ENCODE peak calls at places on chromosomes 5 and 9, in seven cellular contexts. D is breast epithelium, W is GM23338, G is prostate gland, S is spleen, M is HCT116, V is GM12891. Q is an unnamed sample.
A peak's percentile ranks its signal among the peaks of the same experiment; 100 is the strongest.

GRCh38 chr9:138008081-138008841 is 130.7 kb downstream of the CACNA1B start:
- DNase-seq in D (no peak), W (no peak), G (no peak), S (peak; percentile 53), M (no peak), V (no peak), Q (no peak)

GRCh38 chr9:79477955-79478751 is 93.6 kb upstream of the TLE4 start:
- DNase-seq in D (no peak), W (peak; percentile 82), G (no peak), S (no peak), M (no peak), V (no peak), Q (no peak)

GRCh38 chr5:74295141-74295540 is 345.4 kb downstream of the ENC1 start:
- DNase-seq in D (no peak), W (no peak), G (no peak), S (no peak), M (no peak), V (no peak), Q (no peak)

GRCh38 chr9:111804636-111805035 is 9.9 kb upstream of the SHOC1 start:
- DNase-seq in D (no peak), W (no peak), G (no peak), S (no peak), M (no peak), V (no peak), Q (no peak)

GRCh38 chr5:76807296-76807695 is 11.5 kb upstream of the F2RL1 start:
- DNase-seq in D (no peak), W (peak; percentile 84), G (no peak), S (no peak), M (no peak), V (no peak), Q (no peak)

GRCh38 chr9:15142903-15143534 is 164.0 kb downstream of the TTC39B start:
- DNase-seq in D (no peak), W (peak; percentile 86), G (no peak), S (no peak), M (peak; percentile 65), V (peak; percentile 21), Q (peak; percentile 79)

GRCh38 chr9:137411670-137412380 is 11.1 kb downstream of the EXD3 start:
- DNase-seq in D (peak; percentile 90), W (no peak), G (peak; percentile 75), S (peak; percentile 88), M (peak; percentile 75), V (peak; percentile 88), Q (no peak)

GRCh38 chr9:96651626-96652025 is 3.5 kb downstream of the PRXL2C start:
- DNase-seq in D (no peak), W (peak; percentile 12), G (no peak), S (no peak), M (no peak), V (no peak), Q (peak; percentile 16)

GRCh38 chr5:19855929-19856328 is 132.1 kb downstream of the CDH18 start:
- DNase-seq in D (no peak), W (no peak), G (no peak), S (no peak), M (no peak), V (no peak), Q (no peak)

GRCh38 chr5:119355636-119356383 is at the start of gene TNFAIP8:
- DNase-seq in D (peak; percentile 31), W (peak; percentile 78), G (peak; percentile 43), S (peak; percentile 90), M (no peak), V (no peak), Q (no peak)

GRCh38 chr5:132103380-132103951 is 29.9 kb downstream of the CSF2 start:
- DNase-seq in D (peak; percentile 64), W (no peak), G (no peak), S (peak; percentile 83), M (peak; percentile 86), V (peak; percentile 50), Q (peak; percentile 22)

GRCh38 chr9:133772581-133772980 is 34.4 kb upstream of the SARDH start:
- DNase-seq in D (no peak), W (no peak), G (no peak), S (peak; percentile 14), M (no peak), V (no peak), Q (no peak)

GRCh38 chr5:32290922-32291321 is 21.8 kb downstream of the MTMR12 start:
- DNase-seq in D (no peak), W (no peak), G (no peak), S (no peak), M (no peak), V (no peak), Q (no peak)

GRCh38 chr5:180813418-180813817 is 10.8 kb upstream of the MGAT1 start:
- DNase-seq in D (no peak), W (no peak), G (no peak), S (no peak), M (no peak), V (no peak), Q (no peak)

GRCh38 chr5:15450473-15450872 is 49.5 kb upstream of the FBXL7 start:
- DNase-seq in D (no peak), W (no peak), G (no peak), S (no peak), M (no peak), V (no peak), Q (no peak)

GRCh38 chr9:117400131-117400530 is 14.7 kb downstream of the ASTN2 start:
- DNase-seq in D (peak; percentile 26), W (peak; percentile 64), G (peak; percentile 74), S (no peak), M (no peak), V (no peak), Q (no peak)

GRCh38 chr5:178496661-178497060 is 93.5 kb downstream of the COL23A1 start:
- DNase-seq in D (no peak), W (no peak), G (no peak), S (no peak), M (no peak), V (no peak), Q (no peak)

GRCh38 chr5:147453901-147454814 is 55.7 kb downstream of the DPYSL3 start:
- DNase-seq in D (peak; percentile 61), W (peak; percentile 97), G (peak; percentile 79), S (peak; percentile 91), M (peak; percentile 58), V (peak; percentile 83), Q (peak; percentile 47)

GRCh38 chr5:36414869-36415282 is 113.2 kb upstream of the RANBP3L start:
- DNase-seq in D (no peak), W (peak; percentile 69), G (no peak), S (no peak), M (peak; percentile 37), V (no peak), Q (no peak)

GRCh38 chr5:5708367-5708919 is 286.0 kb downstream of the ICE1 start:
- DNase-seq in D (no peak), W (no peak), G (no peak), S (no peak), M (no peak), V (no peak), Q (no peak)

GRCh38 chr5:127785098-127785927 is 82.1 kb downstream of the CCDC192 start:
- DNase-seq in D (no peak), W (no peak), G (no peak), S (no peak), M (no peak), V (no peak), Q (no peak)

GRCh38 chr9:101365181-101365580 is 19.6 kb downstream of the BAAT start:
- DNase-seq in D (no peak), W (no peak), G (no peak), S (no peak), M (no peak), V (no peak), Q (no peak)

GRCh38 chr5:139389701-139390638 is at the start of gene MZB1:
- DNase-seq in D (no peak), W (no peak), G (no peak), S (peak; percentile 91), M (no peak), V (peak; percentile 80), Q (no peak)

GRCh38 chr9:110714314-110714713 is 45.7 kb downstream of the MUSK start:
- DNase-seq in D (no peak), W (peak; percentile 25), G (peak; percentile 65), S (no peak), M (no peak), V (no peak), Q (no peak)

GRCh38 chr5:134436523-134437339 is 25.1 kb upstream of the CDKN2AIPNL start:
- DNase-seq in D (peak; percentile 88), W (no peak), G (peak; percentile 77), S (peak; percentile 90), M (no peak), V (peak; percentile 47), Q (no peak)

GRCh38 chr5:43038523-43038989 is 1.6 kb downstream of the ANXA2R start:
- DNase-seq in D (no peak), W (peak; percentile 46), G (no peak), S (peak; percentile 84), M (no peak), V (no peak), Q (no peak)

GRCh38 chr9:88583901-88584596 is 49.1 kb downstream of the NXNL2 start:
- DNase-seq in D (no peak), W (no peak), G (no peak), S (no peak), M (no peak), V (no peak), Q (peak; percentile 71)
- TF ChIP-seq POLR2AphosphoS5 in D (no peak), W (no peak), G (no peak), S (no peak), M (no peak), V (no peak), Q (peak; percentile 63)

GRCh38 chr5:59124983-59125960 is 542.4 kb downstream of the RAB3C start:
- DNase-seq in D (no peak), W (peak; percentile 46), G (no peak), S (no peak), M (no peak), V (no peak), Q (peak; percentile 66)

GRCh38 chr5:59125961-59126360 is 543.1 kb downstream of the RAB3C start:
- DNase-seq in D (no peak), W (no peak), G (no peak), S (no peak), M (no peak), V (no peak), Q (no peak)

GRCh38 chr5:59126665-59127354 is 543.9 kb downstream of the RAB3C start:
- DNase-seq in D (no peak), W (peak; percentile 41), G (no peak), S (no peak), M (no peak), V (no peak), Q (peak; percentile 100)

GRCh38 chr5:59119480-59119879 is 536.6 kb downstream of the RAB3C start:
- DNase-seq in D (no peak), W (no peak), G (no peak), S (no peak), M (no peak), V (no peak), Q (no peak)

GRCh38 chr5:59123595-59124561 is 541.0 kb downstream of the RAB3C start:
- DNase-seq in D (no peak), W (no peak), G (no peak), S (no peak), M (no peak), V (no peak), Q (no peak)
- TF ChIP-seq POLR2AphosphoS5 in D (no peak), W (no peak), G (no peak), S (no peak), M (no peak), V (no peak), Q (no peak)

GRCh38 chr5:124698774-124699173 is 47.7 kb downstream of the ZNF608 start:
- DNase-seq in D (no peak), W (no peak), G (no peak), S (no peak), M (no peak), V (no peak), Q (no peak)
- TF ChIP-seq POLR2AphosphoS5 in D (no peak), W (no peak), G (no peak), S (no peak), M (no peak), V (no peak), Q (no peak)

GRCh38 chr9:75953218-75953617 is 62.7 kb downstream of the PCSK5 start:
- DNase-seq in D (no peak), W (no peak), G (no peak), S (no peak), M (no peak), V (no peak), Q (no peak)
- TF ChIP-seq POLR2AphosphoS5 in D (no peak), W (no peak), G (peak; percentile 51), S (no peak), M (no peak), V (no peak), Q (no peak)

Q was measured in SK-N-MC.